ENCODE peak calls at places on chromosomes 11 and 22, in eight cellular contexts. One of them, this sample, is unnamed.

GRCh38 chr11:62014158-62014476 is 46.7 kb upstream of the FTH1 start:
- DNase-seq in uterus: no peak
- DNase-seq in right atrium auricular region: no peak
- DNase-seq in A673: no peak
- DNase-seq in CD8-positive, alpha-beta T cell: no peak
- DNase-seq in heart left ventricle: no peak
- DNase-seq in naive thymus-derived CD4-positive, alpha-beta T cell: no peak
- DNase-seq in IMR-90: no peak
- DNase-seq in this sample: no peak

GRCh38 chr11:68215087-68215445 is 2.0 kb upstream of the KMT5B start:
- DNase-seq in uterus: no peak
- DNase-seq in right atrium auricular region: no peak
- DNase-seq in A673: peak
- DNase-seq in CD8-positive, alpha-beta T cell: no peak
- DNase-seq in heart left ventricle: no peak
- DNase-seq in naive thymus-derived CD4-positive, alpha-beta T cell: no peak
- DNase-seq in IMR-90: no peak
- DNase-seq in this sample: no peak

GRCh38 chr11:66115638-66116410 is 45.8 kb downstream of the PACS1 start:
- DNase-seq in uterus: no peak
- DNase-seq in right atrium auricular region: no peak
- DNase-seq in A673: peak
- DNase-seq in CD8-positive, alpha-beta T cell: no peak
- DNase-seq in heart left ventricle: no peak
- DNase-seq in naive thymus-derived CD4-positive, alpha-beta T cell: peak
- DNase-seq in IMR-90: peak
- DNase-seq in this sample: no peak

GRCh38 chr11:69721745-69722144 is 17.9 kb upstream of the FGF19 start:
- DNase-seq in uterus: no peak
- DNase-seq in right atrium auricular region: no peak
- DNase-seq in A673: no peak
- DNase-seq in CD8-positive, alpha-beta T cell: no peak
- DNase-seq in heart left ventricle: no peak
- DNase-seq in naive thymus-derived CD4-positive, alpha-beta T cell: no peak
- DNase-seq in IMR-90: no peak
- DNase-seq in this sample: no peak

GRCh38 chr11:102617491-102618026 is 7.6 kb downstream of the MMP20 start:
- DNase-seq in uterus: no peak
- DNase-seq in right atrium auricular region: no peak
- DNase-seq in A673: no peak
- DNase-seq in CD8-positive, alpha-beta T cell: no peak
- DNase-seq in heart left ventricle: no peak
- DNase-seq in naive thymus-derived CD4-positive, alpha-beta T cell: no peak
- DNase-seq in IMR-90: no peak
- DNase-seq in this sample: no peak

GRCh38 chr22:19525666-19526065 is 1.5 kb upstream of the CLDN5 start:
- DNase-seq in uterus: no peak
- DNase-seq in right atrium auricular region: no peak
- DNase-seq in A673: no peak
- DNase-seq in CD8-positive, alpha-beta T cell: no peak
- DNase-seq in heart left ventricle: no peak
- DNase-seq in naive thymus-derived CD4-positive, alpha-beta T cell: no peak
- DNase-seq in IMR-90: no peak
- DNase-seq in this sample: no peak

GRCh38 chr22:24117942-24118341 is 63.3 kb upstream of the SUSD2 start:
- DNase-seq in uterus: no peak
- DNase-seq in right atrium auricular region: no peak
- DNase-seq in A673: peak
- DNase-seq in CD8-positive, alpha-beta T cell: no peak
- DNase-seq in heart left ventricle: no peak
- DNase-seq in naive thymus-derived CD4-positive, alpha-beta T cell: no peak
- DNase-seq in IMR-90: no peak
- DNase-seq in this sample: no peak

GRCh38 chr11:6618117-6619020 is 853 bp downstream of the TPP1 start:
- DNase-seq in uterus: peak
- DNase-seq in right atrium auricular region: no peak
- DNase-seq in A673: peak
- DNase-seq in CD8-positive, alpha-beta T cell: peak
- DNase-seq in heart left ventricle: no peak
- DNase-seq in naive thymus-derived CD4-positive, alpha-beta T cell: peak
- DNase-seq in IMR-90: peak
- DNase-seq in this sample: peak

GRCh38 chr11:19252394-19253148 is 11.8 kb upstream of the E2F8 start:
- DNase-seq in uterus: no peak
- DNase-seq in right atrium auricular region: no peak
- DNase-seq in A673: no peak
- DNase-seq in CD8-positive, alpha-beta T cell: no peak
- DNase-seq in heart left ventricle: no peak
- DNase-seq in naive thymus-derived CD4-positive, alpha-beta T cell: no peak
- DNase-seq in IMR-90: no peak
- DNase-seq in this sample: no peak

GRCh38 chr11:45247433-45247832 is 38.7 kb downstream of the SYT13 start:
- DNase-seq in uterus: no peak
- DNase-seq in right atrium auricular region: no peak
- DNase-seq in A673: no peak
- DNase-seq in CD8-positive, alpha-beta T cell: no peak
- DNase-seq in heart left ventricle: no peak
- DNase-seq in naive thymus-derived CD4-positive, alpha-beta T cell: no peak
- DNase-seq in IMR-90: no peak
- DNase-seq in this sample: no peak

GRCh38 chr11:106466441-106467190 is 389.2 kb downstream of the AASDHPPT start:
- DNase-seq in uterus: no peak
- DNase-seq in right atrium auricular region: no peak
- DNase-seq in A673: peak
- DNase-seq in CD8-positive, alpha-beta T cell: no peak
- DNase-seq in heart left ventricle: no peak
- DNase-seq in naive thymus-derived CD4-positive, alpha-beta T cell: no peak
- DNase-seq in IMR-90: peak
- DNase-seq in this sample: no peak

GRCh38 chr11:34487430-34487829 is 26.2 kb downstream of the ELF5 start:
- DNase-seq in uterus: no peak
- DNase-seq in right atrium auricular region: no peak
- DNase-seq in A673: no peak
- DNase-seq in CD8-positive, alpha-beta T cell: no peak
- DNase-seq in heart left ventricle: no peak
- DNase-seq in naive thymus-derived CD4-positive, alpha-beta T cell: no peak
- DNase-seq in IMR-90: no peak
- DNase-seq in this sample: no peak

GRCh38 chr11:12390687-12391110 is 13.3 kb downstream of the PARVA start:
- DNase-seq in uterus: no peak
- DNase-seq in right atrium auricular region: no peak
- DNase-seq in A673: no peak
- DNase-seq in CD8-positive, alpha-beta T cell: no peak
- DNase-seq in heart left ventricle: no peak
- DNase-seq in naive thymus-derived CD4-positive, alpha-beta T cell: no peak
- DNase-seq in IMR-90: no peak
- DNase-seq in this sample: no peak

GRCh38 chr11:19552100-19552499 is 160.5 kb upstream of the NAV2 start:
- DNase-seq in uterus: no peak
- DNase-seq in right atrium auricular region: no peak
- DNase-seq in A673: no peak
- DNase-seq in CD8-positive, alpha-beta T cell: no peak
- DNase-seq in heart left ventricle: no peak
- DNase-seq in naive thymus-derived CD4-positive, alpha-beta T cell: no peak
- DNase-seq in IMR-90: no peak
- DNase-seq in this sample: no peak

GRCh38 chr11:44094260-44094868 is 1.1 kb upstream of the EXT2 start:
- DNase-seq in uterus: peak
- DNase-seq in right atrium auricular region: peak
- DNase-seq in A673: peak
- DNase-seq in CD8-positive, alpha-beta T cell: peak
- DNase-seq in heart left ventricle: peak
- DNase-seq in naive thymus-derived CD4-positive, alpha-beta T cell: peak
- DNase-seq in IMR-90: peak
- DNase-seq in this sample: peak

DNA sequence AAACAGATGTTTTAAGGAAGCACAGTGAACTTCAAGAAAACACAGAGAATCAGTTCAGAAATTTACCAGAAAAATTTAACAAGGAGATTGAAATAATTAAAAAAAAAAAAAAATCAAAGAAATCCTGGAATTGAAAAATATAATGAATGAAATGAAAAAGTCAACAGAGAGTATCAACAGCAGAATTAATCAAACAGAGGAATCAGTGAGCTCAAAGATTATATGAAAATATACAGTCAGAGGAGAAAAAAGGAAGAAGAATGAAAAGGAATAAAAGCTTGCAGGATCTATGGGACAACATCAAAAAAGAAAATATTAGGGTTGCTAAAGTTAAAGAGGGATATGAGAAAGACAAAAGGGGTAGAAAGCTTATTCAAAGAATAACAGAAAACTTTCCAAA is 82.3 kb downstream of the XRRA1 start:
- DNase-seq in uterus: no peak
- DNase-seq in right atrium auricular region: no peak
- DNase-seq in A673: no peak
- DNase-seq in CD8-positive, alpha-beta T cell: no peak
- DNase-seq in heart left ventricle: no peak
- DNase-seq in naive thymus-derived CD4-positive, alpha-beta T cell: no peak
- DNase-seq in IMR-90: no peak
- DNase-seq in this sample: no peak
- H3K4me3 ChIP-seq in uterus: no peak
- H3K4me3 ChIP-seq in right atrium auricular region: no peak
- H3K4me3 ChIP-seq in A673: no peak
- H3K4me3 ChIP-seq in CD8-positive, alpha-beta T cell: no peak
- H3K4me3 ChIP-seq in heart left ventricle: no peak
- H3K4me3 ChIP-seq in naive thymus-derived CD4-positive, alpha-beta T cell: no peak
- H3K4me3 ChIP-seq in IMR-90: no peak
- H3K4me3 ChIP-seq in this sample: no peak

GRCh38 chr11:27616711-27617110 is 83.5 kb downstream of the BDNF start:
- DNase-seq in uterus: no peak
- DNase-seq in right atrium auricular region: no peak
- DNase-seq in A673: no peak
- DNase-seq in CD8-positive, alpha-beta T cell: no peak
- DNase-seq in heart left ventricle: no peak
- DNase-seq in naive thymus-derived CD4-positive, alpha-beta T cell: no peak
- DNase-seq in IMR-90: no peak
- DNase-seq in this sample: no peak
- H3K27ac ChIP-seq in uterus: no peak
- H3K27ac ChIP-seq in right atrium auricular region: no peak
- H3K27ac ChIP-seq in A673: no peak
- H3K27ac ChIP-seq in CD8-positive, alpha-beta T cell: no peak
- H3K27ac ChIP-seq in heart left ventricle: no peak
- H3K27ac ChIP-seq in naive thymus-derived CD4-positive, alpha-beta T cell: no peak
- H3K27ac ChIP-seq in IMR-90: no peak
- H3K27ac ChIP-seq in this sample: no peak

GRCh38 chr11:88280673-88281316 is 56.7 kb downstream of the CTSC start:
- DNase-seq in uterus: no peak
- DNase-seq in right atrium auricular region: no peak
- DNase-seq in A673: peak
- DNase-seq in CD8-positive, alpha-beta T cell: no peak
- DNase-seq in heart left ventricle: no peak
- DNase-seq in naive thymus-derived CD4-positive, alpha-beta T cell: no peak
- DNase-seq in IMR-90: no peak
- DNase-seq in this sample: no peak

GRCh38 chr11:88281317-88281712 is 56.2 kb downstream of the CTSC start:
- DNase-seq in uterus: no peak
- DNase-seq in right atrium auricular region: no peak
- DNase-seq in A673: no peak
- DNase-seq in CD8-positive, alpha-beta T cell: no peak
- DNase-seq in heart left ventricle: no peak
- DNase-seq in naive thymus-derived CD4-positive, alpha-beta T cell: no peak
- DNase-seq in IMR-90: no peak
- DNase-seq in this sample: no peak

GRCh38 chr11:88282789-88283188 is 54.7 kb downstream of the CTSC start:
- DNase-seq in uterus: no peak
- DNase-seq in right atrium auricular region: no peak
- DNase-seq in A673: no peak
- DNase-seq in CD8-positive, alpha-beta T cell: no peak
- DNase-seq in heart left ventricle: no peak
- DNase-seq in naive thymus-derived CD4-positive, alpha-beta T cell: no peak
- DNase-seq in IMR-90: no peak
- DNase-seq in this sample: no peak

GRCh38 chr11:88288560-88288959 is 49.0 kb downstream of the CTSC start:
- DNase-seq in uterus: no peak
- DNase-seq in right atrium auricular region: no peak
- DNase-seq in A673: no peak
- DNase-seq in CD8-positive, alpha-beta T cell: no peak
- DNase-seq in heart left ventricle: no peak
- DNase-seq in naive thymus-derived CD4-positive, alpha-beta T cell: no peak
- DNase-seq in IMR-90: peak
- DNase-seq in this sample: no peak

GRCh38 chr11:88284306-88285057 is 53.1 kb downstream of the CTSC start:
- DNase-seq in uterus: no peak
- DNase-seq in right atrium auricular region: no peak
- DNase-seq in A673: no peak
- DNase-seq in CD8-positive, alpha-beta T cell: no peak
- DNase-seq in heart left ventricle: no peak
- DNase-seq in naive thymus-derived CD4-positive, alpha-beta T cell: no peak
- DNase-seq in IMR-90: peak
- DNase-seq in this sample: no peak
- H3K4me3 ChIP-seq in uterus: no peak
- H3K4me3 ChIP-seq in right atrium auricular region: no peak
- H3K4me3 ChIP-seq in A673: no peak
- H3K4me3 ChIP-seq in CD8-positive, alpha-beta T cell: no peak
- H3K4me3 ChIP-seq in heart left ventricle: no peak
- H3K4me3 ChIP-seq in naive thymus-derived CD4-positive, alpha-beta T cell: no peak
- H3K4me3 ChIP-seq in IMR-90: no peak
- H3K4me3 ChIP-seq in this sample: no peak

GRCh38 chr22:31625661-31626426 is 36.2 kb downstream of the PISD start:
- DNase-seq in uterus: peak
- DNase-seq in right atrium auricular region: no peak
- DNase-seq in A673: no peak
- DNase-seq in CD8-positive, alpha-beta T cell: no peak
- DNase-seq in heart left ventricle: peak
- DNase-seq in naive thymus-derived CD4-positive, alpha-beta T cell: no peak
- DNase-seq in IMR-90: peak
- DNase-seq in this sample: no peak

GRCh38 chr22:31628969-31629723 is 32.9 kb downstream of the PISD start:
- DNase-seq in uterus: no peak
- DNase-seq in right atrium auricular region: no peak
- DNase-seq in A673: no peak
- DNase-seq in CD8-positive, alpha-beta T cell: no peak
- DNase-seq in heart left ventricle: no peak
- DNase-seq in naive thymus-derived CD4-positive, alpha-beta T cell: no peak
- DNase-seq in IMR-90: no peak
- DNase-seq in this sample: no peak

GRCh38 chr22:31628362-31628761 is 33.7 kb downstream of the PISD start:
- DNase-seq in uterus: no peak
- DNase-seq in right atrium auricular region: no peak
- DNase-seq in A673: no peak
- DNase-seq in CD8-positive, alpha-beta T cell: no peak
- DNase-seq in heart left ventricle: no peak
- DNase-seq in naive thymus-derived CD4-positive, alpha-beta T cell: no peak
- DNase-seq in IMR-90: no peak
- DNase-seq in this sample: no peak

GRCh38 chr22:31626427-31627150 is 35.4 kb downstream of the PISD start:
- DNase-seq in uterus: peak
- DNase-seq in right atrium auricular region: no peak
- DNase-seq in A673: no peak
- DNase-seq in CD8-positive, alpha-beta T cell: no peak
- DNase-seq in heart left ventricle: no peak
- DNase-seq in naive thymus-derived CD4-positive, alpha-beta T cell: no peak
- DNase-seq in IMR-90: no peak
- DNase-seq in this sample: no peak

DNA sequence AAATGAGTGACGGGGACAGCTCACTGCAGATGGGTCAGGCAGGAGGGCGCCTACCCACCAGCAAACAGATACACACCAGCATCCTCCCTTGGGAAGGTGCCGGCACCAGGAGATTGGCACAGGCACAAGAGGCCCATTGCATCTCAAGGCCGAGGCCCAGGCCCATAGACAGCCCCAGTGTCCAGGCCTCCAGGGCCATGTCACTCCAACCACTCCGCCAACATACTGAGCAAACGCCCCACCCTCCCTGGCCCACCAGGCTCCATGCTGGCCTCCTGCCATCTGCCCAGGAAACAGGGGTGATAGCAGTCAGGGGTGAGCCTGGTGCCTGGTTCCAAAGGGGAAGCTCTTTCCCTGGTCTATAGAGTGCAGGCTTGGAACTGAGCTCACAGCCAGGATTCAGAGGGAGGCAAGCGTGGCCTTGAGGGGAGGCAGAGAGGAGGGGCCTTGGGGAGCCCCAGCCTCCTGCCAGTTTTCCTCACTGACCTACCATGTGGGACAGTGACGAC is 34.7 kb downstream of the PISD start:
- DNase-seq in uterus: no peak
- DNase-seq in right atrium auricular region: no peak
- DNase-seq in A673: no peak
- DNase-seq in CD8-positive, alpha-beta T cell: no peak
- DNase-seq in heart left ventricle: no peak
- DNase-seq in naive thymus-derived CD4-positive, alpha-beta T cell: no peak
- DNase-seq in IMR-90: no peak
- DNase-seq in this sample: no peak
- H3K27ac ChIP-seq in uterus: peak
- H3K27ac ChIP-seq in right atrium auricular region: peak
- H3K27ac ChIP-seq in A673: peak
- H3K27ac ChIP-seq in CD8-positive, alpha-beta T cell: peak
- H3K27ac ChIP-seq in heart left ventricle: no peak
- H3K27ac ChIP-seq in naive thymus-derived CD4-positive, alpha-beta T cell: peak
- H3K27ac ChIP-seq in IMR-90: no peak
- H3K27ac ChIP-seq in this sample: no peak